ENCODE peak calls at places on chromosomes 11 and 22, in five cellular contexts. G is pancreas; N is lower leg skin; I is CD8-positive, alpha-beta memory T cell; F is esophagus squamous epithelium. B is an unnamed sample.

GRCh38 chr11:2164861-2165555 is 4.0 kb upstream of the INS start:
- DNase-seq in I (no peak), F (no peak), G (peak), N (no peak), B (no peak)

GRCh38 chr11:79082280-79082679 is 358.6 kb downstream of the TENM4 start:
- DNase-seq in I (no peak), N (no peak), F (no peak), G (no peak), B (no peak)

GRCh38 chr11:102724904-102725515 is at the start of gene MMP8:
- DNase-seq in F (no peak), G (no peak), I (no peak), N (no peak), B (no peak)

GRCh38 chr22:31082606-31083376 is 1.7 kb downstream of the SMTN start:
- DNase-seq in G (no peak), F (no peak), N (peak), I (no peak), B (peak)

GRCh38 chr11:96061730-96062524 is 138.0 kb upstream of the MTMR2 start:
- DNase-seq in N (no peak), F (no peak), I (no peak), G (no peak), B (no peak)

GRCh38 chr11:108592591-108593213 is 866 bp downstream of the EXPH5 start:
- DNase-seq in N (no peak), I (no peak), G (peak), F (no peak), B (no peak)

GRCh38 chr11:72684236-72684912 is 10.2 kb upstream of the PDE2A start:
- DNase-seq in G (peak), I (peak), F (no peak), N (peak), B (peak)

GRCh38 chr11:72781313-72782080 is 12.3 kb downstream of the STARD10 start:
- DNase-seq in G (no peak), F (no peak), N (no peak), I (peak), B (no peak)

GRCh38 chr11:6604081-6604626 is 580 bp downstream of the ILK start:
- DNase-seq in N (peak), G (peak), I (peak), F (no peak), B (peak)

GRCh38 chr11:22508691-22509090 is 116.9 kb downstream of the FANCF start:
- DNase-seq in N (no peak), G (no peak), F (no peak), I (no peak), B (no peak)

GRCh38 chr11:65790902-65791650 is 4.2 kb downstream of the OVOL1 start:
- DNase-seq in F (no peak), I (no peak), N (no peak), G (no peak), B (no peak)

GRCh38 chr22:20530368-20531153 is 23.2 kb downstream of the MED15 start:
- DNase-seq in F (no peak), I (no peak), G (no peak), N (no peak), B (no peak)

GRCh38 chr22:27972732-27973698 is 54.0 kb upstream of the PITPNB start:
- DNase-seq in F (no peak), N (no peak), I (no peak), G (no peak), B (no peak)

GRCh38 chr22:19815823-19816290 is 38.8 kb downstream of the GNB1L start:
- DNase-seq in I (no peak), N (no peak), G (no peak), F (no peak), B (no peak)

GRCh38 chr11:126791991-126792390 is 208.6 kb downstream of the KIRREL3 start:
- DNase-seq in N (no peak), G (no peak), F (no peak), I (no peak), B (no peak)

GRCh38 chr11:65899356-65900124 is 648 bp downstream of the FOSL1 start:
- DNase-seq in I (no peak), N (no peak), F (no peak), G (peak), B (no peak)

GRCh38 chr11:789951-790350 is at the start of gene CEND1:
- DNase-seq in I (no peak), G (peak), N (no peak), F (no peak), B (no peak)

GRCh38 chr11:67435031-67435726 is 2.3 kb downstream of the PTPRCAP start:
- DNase-seq in F (no peak), I (peak), G (no peak), N (no peak), B (no peak)

GRCh38 chr11:62792193-62792575 is 378 bp upstream of the TMEM223 start:
- DNase-seq in I (no peak), G (no peak), N (no peak), F (no peak), B (no peak)

GRCh38 chr11:1260023-1260501 is 37.2 kb downstream of the MUC5B start:
- DNase-seq in I (no peak), G (peak), N (no peak), F (no peak), B (no peak)

GRCh38 chr11:61361686-61362541 is at the start of the genes CYB561A3 and TMEM138:
- DNase-seq in N (peak), I (peak), G (peak), F (peak), B (peak)

GRCh38 chr11:78256962-78257361 is 68.2 kb downstream of the USP35 start:
- DNase-seq in N (peak), I (no peak), F (no peak), G (peak), B (peak)

GRCh38 chr11:127106142-127106541 is 105.6 kb upstream of the KIRREL3 start:
- DNase-seq in G (no peak), N (no peak), I (no peak), F (no peak), B (no peak)

GRCh38 chr11:93603671-93604070 is 57.8 kb upstream of the CEP295 start:
- DNase-seq in I (no peak), N (no peak), G (no peak), F (no peak), B (no peak)

GRCh38 chr22:20466659-20467379 is 28.8 kb downstream of the KLHL22 start:
- DNase-seq in G (no peak), I (no peak), N (no peak), F (no peak), B (no peak)

DNA sequence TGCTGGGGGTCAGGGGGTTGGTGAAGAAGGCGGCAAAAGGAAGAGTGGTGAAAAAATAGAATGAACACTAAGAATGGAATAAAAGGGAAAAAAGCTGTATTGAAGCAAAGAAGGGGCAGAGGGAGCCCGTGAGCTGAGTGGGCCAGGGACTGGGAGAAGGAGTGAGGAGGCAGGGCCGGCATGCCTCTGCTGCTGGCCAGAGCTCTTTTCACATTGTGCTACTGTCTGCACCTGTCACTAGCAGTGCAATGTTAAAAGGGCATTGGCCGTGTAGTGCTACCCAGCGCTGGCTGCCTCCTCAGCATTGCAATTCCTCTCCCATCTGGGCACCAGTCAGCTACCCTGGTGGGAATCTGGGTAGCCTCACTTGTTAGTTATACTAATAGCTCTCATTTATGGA is 8.7 kb downstream of the YPEL4 start:
- DNase-seq in G (no peak), N (no peak), I (no peak), F (no peak), B (no peak)
- H3K4me3 ChIP-seq in G (no peak), N (no peak), I (no peak), F (no peak), B (no peak)

GRCh38 chr11:124170801-124171586 is 12.2 kb upstream of the OR10D3 start:
- DNase-seq in N (no peak), I (no peak), G (peak), F (no peak), B (no peak)

GRCh38 chr11:124174001-124174400 is 9.1 kb upstream of the OR10D3 start:
- DNase-seq in F (no peak), I (no peak), G (no peak), N (no peak), B (no peak)

GRCh38 chr11:124172599-124172998 is 10.5 kb upstream of the OR10D3 start:
- DNase-seq in G (no peak), F (no peak), N (no peak), I (no peak), B (no peak)

GRCh38 chr11:124167852-124168251 is 15.3 kb upstream of the OR10D3 start:
- DNase-seq in I (no peak), N (no peak), F (no peak), G (no peak), B (no peak)

GRCh38 chr11:124172076-124172475 is 11.1 kb upstream of the OR10D3 start:
- DNase-seq in F (no peak), N (no peak), G (no peak), I (no peak), B (no peak)
- H3K4me3 ChIP-seq in F (no peak), N (no peak), G (no peak), I (no peak), B (no peak)

GRCh38 chr22:18077087-18077638 is 627 bp upstream of the PEX26 start:
- DNase-seq in F (no peak), G (no peak), N (no peak), I (no peak), B (no peak)

GRCh38 chr22:18078329-18079041 is 695 bp downstream of the PEX26 start:
- DNase-seq in N (no peak), I (no peak), G (peak), F (no peak), B (no peak)

GRCh38 chr22:18079706-18080230 is 2.0 kb downstream of the PEX26 start:
- DNase-seq in F (no peak), N (no peak), I (no peak), G (no peak), B (no peak)

GRCh38 chr22:18076060-18076497 is 1.7 kb upstream of the PEX26 start:
- DNase-seq in N (peak), I (peak), F (no peak), G (no peak), B (peak)

GRCh38 chr22:18077639-18078328 is at the start of gene PEX26:
- DNase-seq in G (peak), F (peak), I (peak), N (peak), B (peak)
- H3K4me3 ChIP-seq in G (peak), F (peak), I (peak), N (peak), B (peak)

DNA sequence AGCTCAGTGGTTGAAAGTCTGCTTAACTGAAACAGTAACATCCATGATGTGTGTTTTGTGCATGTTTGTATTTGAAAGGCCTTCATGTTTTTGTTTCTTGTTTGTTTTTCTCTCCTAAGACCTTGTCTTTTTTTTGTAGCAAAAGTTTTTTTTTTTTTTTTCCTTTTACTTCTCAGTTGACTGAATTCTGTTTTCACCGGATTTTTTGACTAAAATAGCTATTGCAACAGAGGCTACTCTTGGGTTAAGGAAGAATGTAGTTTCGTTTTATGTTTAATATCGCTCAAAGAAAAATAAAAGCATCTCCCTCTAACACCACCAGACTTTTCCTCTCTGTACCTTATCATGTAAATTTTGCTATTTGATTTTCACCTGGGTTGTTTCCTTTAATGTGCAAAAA is 15.1 kb downstream of the APOL6 start:
- DNase-seq in N (no peak), I (no peak), F (no peak), G (no peak), B (no peak)
- H3K4me3 ChIP-seq in N (no peak), I (no peak), F (no peak), G (no peak), B (no peak)

GRCh38 chr11:29628584-29628983 is 388.2 kb downstream of the KCNA4 start:
- DNase-seq in F (no peak), N (no peak), I (no peak), G (no peak), B (no peak)

GRCh38 chr11:29629281-29629680 is 387.5 kb downstream of the KCNA4 start:
- DNase-seq in G (no peak), F (no peak), I (no peak), N (no peak), B (no peak)

GRCh38 chr11:29623144-29623722 is 393.6 kb downstream of the KCNA4 start:
- DNase-seq in N (no peak), F (no peak), I (no peak), G (no peak), B (no peak)

GRCh38 chr11:29627541-29627940 is 389.3 kb downstream of the KCNA4 start:
- DNase-seq in F (no peak), N (no peak), G (no peak), I (no peak), B (no peak)
- H3K4me3 ChIP-seq in F (no peak), N (no peak), G (no peak), I (no peak), B (no peak)

DNA sequence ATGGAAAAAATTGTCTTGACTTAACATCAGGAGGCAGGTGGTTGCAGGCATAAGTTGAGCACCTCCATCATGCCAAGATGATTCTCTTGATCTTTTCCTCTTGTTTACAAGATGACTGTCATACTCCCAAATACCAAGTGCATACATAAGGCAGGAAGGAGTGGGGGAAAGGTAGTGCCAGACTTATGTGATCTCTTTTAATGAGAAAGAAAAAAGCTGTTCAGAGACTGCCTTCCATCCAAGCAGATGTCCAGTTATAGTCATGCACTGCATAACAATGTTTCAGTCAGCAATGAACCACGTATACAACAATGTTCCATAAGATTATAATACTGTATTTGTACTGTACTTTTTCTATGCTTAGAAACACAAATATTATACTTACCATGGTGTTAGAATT is 135.7 kb downstream of the EHF start:
- DNase-seq in I (no peak), F (no peak), N (no peak), G (no peak), B (no peak)
- H3K4me3 ChIP-seq in I (no peak), F (no peak), N (no peak), G (no peak), B (no peak)

GRCh38 chr11:84947070-84947469 is 680.1 kb downstream of the DLG2 start:
- DNase-seq in I (no peak), N (no peak), G (no peak), F (no peak), B (no peak)

GRCh38 chr11:84947970-84948600 is 679.1 kb downstream of the DLG2 start:
- DNase-seq in I (no peak), N (no peak), F (no peak), G (no peak), B (no peak)
- H3K4me3 ChIP-seq in I (no peak), N (no peak), F (no peak), G (no peak), B (no peak)

DNA sequence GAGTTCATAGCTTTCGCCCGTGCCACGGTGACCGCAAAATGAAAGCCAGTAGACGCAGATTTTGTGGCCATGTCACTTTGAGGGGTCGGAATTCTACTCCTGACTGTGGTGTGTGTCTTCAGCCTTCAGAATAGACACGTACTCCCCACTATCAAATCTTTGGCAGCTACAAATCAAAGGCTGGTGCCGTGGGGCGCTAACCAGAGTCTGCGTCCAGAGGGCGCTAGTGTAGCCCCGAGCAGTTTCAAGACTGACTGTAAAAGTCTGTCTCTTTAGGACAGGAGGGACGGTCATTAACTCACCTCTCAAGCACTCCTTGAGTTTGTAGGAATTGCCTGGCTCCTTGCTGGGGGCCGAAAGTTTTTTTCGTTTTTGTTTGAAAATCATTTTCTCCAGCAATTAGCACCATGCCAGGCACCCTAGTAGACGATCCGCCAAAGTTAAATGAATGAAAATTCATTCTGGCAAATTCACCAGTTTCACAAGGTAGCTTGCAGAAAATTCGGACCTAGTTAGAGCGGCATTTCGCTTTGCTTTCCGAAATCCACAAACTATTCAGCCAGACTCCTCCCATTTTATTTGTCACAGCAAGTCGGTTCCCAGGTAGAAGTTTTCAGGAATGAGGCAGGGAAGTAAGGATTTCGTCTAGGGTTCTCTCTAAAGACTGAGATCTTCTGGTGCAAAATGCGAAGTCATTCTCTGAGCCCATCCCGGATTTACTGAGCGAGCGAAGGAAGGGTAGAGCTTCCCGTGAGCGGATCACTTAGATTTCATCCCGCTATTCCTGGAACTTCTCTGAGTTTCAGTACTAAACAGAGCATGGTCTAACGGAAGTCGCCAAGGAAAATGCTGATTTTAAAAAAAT is 2.8 kb upstream of the CALCA start:
- DNase-seq in G (peak), F (no peak), N (no peak), I (peak), B (peak)
- H3K4me3 ChIP-seq in G (no peak), F (peak), N (no peak), I (peak), B (peak)

DNA sequence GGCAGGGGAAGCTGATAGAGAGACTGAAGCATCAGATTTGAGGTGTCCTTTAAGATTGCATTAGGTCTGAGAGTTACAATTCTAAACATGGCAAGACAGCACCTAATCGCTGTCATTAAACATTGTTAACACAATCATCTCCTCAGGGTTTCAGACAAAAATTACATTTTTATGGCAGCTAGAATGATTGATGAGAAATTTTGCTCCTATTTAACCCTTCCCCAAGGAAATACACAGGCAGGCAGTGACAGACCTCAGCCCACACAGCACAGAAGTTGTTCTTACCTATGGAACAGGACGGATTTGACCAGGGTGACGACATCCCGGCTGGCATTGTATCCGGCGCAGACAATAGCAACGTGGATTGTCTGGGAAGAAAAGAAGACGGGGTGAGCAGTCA is 294.3 kb downstream of the LARGE1 start:
- DNase-seq in G (no peak), I (no peak), N (no peak), F (no peak), B (no peak)
- H3K4me3 ChIP-seq in G (no peak), I (no peak), N (no peak), F (no peak), B (no peak)

GRCh38 chr11:8268530-8269461 is 5.1 kb upstream of the LMO1 start:
- DNase-seq in I (no peak), N (no peak), F (no peak), G (no peak), B (no peak)
- H3K4me3 ChIP-seq in I (no peak), N (peak), F (peak), G (peak), B (peak)

B was measured in tibial nerve.